ENCODE peak calls at places on chromosome 13, in four cellular contexts. H is nephron progenitor cell, E is left cardiac atrium, G is NCI-H82. D is an unnamed sample.

GRCh38 chr13:114090476-114090875 is 41.9 kb downstream of the RASA3 start:
- DNase-seq in H (no peak), E (peak), G (no peak), D (no peak)

GRCh38 chr13:99723847-99724246 is 222.6 kb downstream of the TM9SF2 start:
- DNase-seq in H (no peak), E (no peak), G (no peak), D (peak)

GRCh38 chr13:39498471-39499114 is 104.4 kb downstream of the LHFPL6 start:
- DNase-seq in H (no peak), E (no peak), G (no peak), D (peak)

GRCh38 chr13:85520445-85520844 is 278.8 kb downstream of the SLITRK6 start:
- DNase-seq in H (no peak), E (no peak), G (no peak), D (peak)

GRCh38 chr13:40064723-40065122 is 409.3 kb downstream of the COG6 start:
- DNase-seq in H (no peak), E (no peak), G (peak), D (no peak)

GRCh38 chr13:113405481-113406300 is 41.8 kb upstream of the GRTP1 start:
- DNase-seq in H (no peak), E (no peak), G (peak), D (peak)

GRCh38 chr13:40377783-40378182 is 288.7 kb downstream of the FOXO1 start:
- DNase-seq in H (no peak), E (no peak), G (no peak), D (no peak)

GRCh38 chr13:38483623-38484022 is 134.0 kb downstream of the UFM1 start:
- DNase-seq in H (no peak), E (no peak), G (no peak), D (no peak)

GRCh38 chr13:25762795-25763377 is 288.9 kb downstream of the SHISA2 start:
- DNase-seq in H (no peak), E (no peak), G (no peak), D (no peak)

GRCh38 chr13:26529441-26529840 is 28.0 kb upstream of the WASF3 start:
- DNase-seq in H (peak), E (peak), G (peak), D (no peak)

GRCh38 chr13:26557393-26558073 is at the start of gene WASF3:
- DNase-seq in H (peak), E (peak), G (peak), D (peak)

GRCh38 chr13:99355267-99356215 is 48.3 kb upstream of the GPR183 start:
- DNase-seq in H (no peak), E (no peak), G (no peak), D (no peak)

GRCh38 chr13:51785592-51786424 is 18.2 kb downstream of the DHRS12 start:
- DNase-seq in H (no peak), E (peak), G (peak), D (peak)

GRCh38 chr13:101711307-101712025 is 259.0 kb downstream of the ITGBL1 start:
- DNase-seq in H (no peak), E (no peak), G (peak), D (peak)

D was measured in NCI-H69.